ENCODE peak calls at places on chromosomes 6 and 20, in four cellular contexts. One of them, this sample, is unnamed.

GRCh38 chr6:166989427-166990034 is 9.7 kb upstream of the CEP43 start:
- DNase-seq in B cell: peak
- DNase-seq in GM12865: peak
- DNase-seq in uterus: no peak
- DNase-seq in this sample: peak

GRCh38 chr20:38855356-38855755 is 49.9 kb downstream of the PPP1R16B start:
- DNase-seq in uterus: no peak
- DNase-seq in B cell: no peak
- DNase-seq in GM12865: no peak
- DNase-seq in this sample: no peak

GRCh38 chr6:44388135-44388487 is 605 bp downstream of the CDC5L start:
- DNase-seq in GM12865: no peak
- DNase-seq in uterus: no peak
- DNase-seq in B cell: no peak
- DNase-seq in this sample: no peak

GRCh38 chr6:13273931-13274706 is 54.2 kb downstream of the TBC1D7 start:
- DNase-seq in uterus: no peak
- DNase-seq in B cell: peak
- DNase-seq in GM12865: peak
- DNase-seq in this sample: peak

GRCh38 chr6:152143359-152143758 is 335.9 kb downstream of the ESR1 start:
- DNase-seq in uterus: no peak
- DNase-seq in GM12865: no peak
- DNase-seq in B cell: no peak
- DNase-seq in this sample: no peak

GRCh38 chr6:32973934-32974333 is 5.5 kb downstream of the BRD2 start:
- DNase-seq in GM12865: peak
- DNase-seq in uterus: no peak
- DNase-seq in B cell: no peak
- DNase-seq in this sample: no peak

GRCh38 chr20:29427201-29428060 is 1830.0 kb upstream of the DEFB115 start:
- DNase-seq in uterus: no peak
- DNase-seq in GM12865: no peak
- DNase-seq in B cell: no peak
- DNase-seq in this sample: no peak

GRCh38 chr20:46027245-46027853 is 1.7 kb upstream of the SLC12A5 start:
- DNase-seq in B cell: no peak
- DNase-seq in GM12865: peak
- DNase-seq in uterus: no peak
- DNase-seq in this sample: no peak

GRCh38 chr20:23205656-23206055 is 119.5 kb upstream of the CD93 start:
- DNase-seq in GM12865: no peak
- DNase-seq in B cell: no peak
- DNase-seq in uterus: peak
- DNase-seq in this sample: no peak

GRCh38 chr6:170030284-170031095 is 260.4 kb downstream of the DLL1 start:
- DNase-seq in GM12865: no peak
- DNase-seq in B cell: no peak
- DNase-seq in uterus: peak
- DNase-seq in this sample: no peak

GRCh38 chr6:35011096-35012041 is 122.3 kb downstream of the ANKS1A start:
- DNase-seq in uterus: no peak
- DNase-seq in GM12865: peak
- DNase-seq in B cell: no peak
- DNase-seq in this sample: peak

GRCh38 chr6:148677594-148678476 is 69.0 kb upstream of the UST start:
- DNase-seq in B cell: peak
- DNase-seq in GM12865: peak
- DNase-seq in uterus: no peak
- DNase-seq in this sample: peak

GRCh38 chr6:140346461-140346860 is 972.0 kb upstream of the CITED2 start:
- DNase-seq in uterus: no peak
- DNase-seq in B cell: no peak
- DNase-seq in GM12865: peak
- DNase-seq in this sample: no peak

GRCh38 chr6:117810269-117810668 is 96.8 kb upstream of the SLC35F1 start:
- DNase-seq in GM12865: no peak
- DNase-seq in uterus: no peak
- DNase-seq in B cell: no peak
- DNase-seq in this sample: no peak

GRCh38 chr6:166104107-166104506 is 63.5 kb downstream of the TBXT start:
- DNase-seq in uterus: no peak
- DNase-seq in B cell: no peak
- DNase-seq in GM12865: no peak
- DNase-seq in this sample: no peak

GRCh38 chr20:8557711-8558110 is 425.6 kb downstream of the PLCB1 start:
- DNase-seq in GM12865: no peak
- DNase-seq in B cell: no peak
- DNase-seq in uterus: no peak
- DNase-seq in this sample: no peak

GRCh38 chr20:39080326-39080725 is 118.2 kb downstream of the DHX35 start:
- DNase-seq in GM12865: no peak
- DNase-seq in uterus: no peak
- DNase-seq in B cell: no peak
- DNase-seq in this sample: no peak

GRCh38 chr6:125149256-125150144 is 4.1 kb upstream of the TPD52L1 start:
- DNase-seq in B cell: no peak
- DNase-seq in uterus: no peak
- DNase-seq in GM12865: no peak
- DNase-seq in this sample: no peak

GRCh38 chr6:159067334-159067733 is 22.5 kb upstream of the TAGAP start:
- DNase-seq in B cell: no peak
- DNase-seq in GM12865: peak
- DNase-seq in uterus: no peak
- DNase-seq in this sample: no peak

GRCh38 chr6:1841131-1841530 is 231.4 kb downstream of the FOXC1 start:
- DNase-seq in B cell: no peak
- DNase-seq in uterus: no peak
- DNase-seq in GM12865: no peak
- DNase-seq in this sample: no peak

GRCh38 chr6:159149641-159150040 is 19.6 kb upstream of the FNDC1 start:
- DNase-seq in uterus: no peak
- DNase-seq in GM12865: no peak
- DNase-seq in B cell: no peak
- DNase-seq in this sample: no peak

GRCh38 chr6:9086331-9086730 is 651.0 kb upstream of the SLC35B3 start:
- DNase-seq in B cell: no peak
- DNase-seq in uterus: no peak
- DNase-seq in GM12865: no peak
- DNase-seq in this sample: no peak

GRCh38 chr6:108293527-108294296 is 1.1 kb upstream of the AFG1L start:
- DNase-seq in B cell: no peak
- DNase-seq in GM12865: no peak
- DNase-seq in uterus: peak
- DNase-seq in this sample: no peak

GRCh38 chr6:52995913-52996685 is 1.0 kb upstream of the GSTA4 start:
- DNase-seq in B cell: peak
- DNase-seq in uterus: peak
- DNase-seq in GM12865: peak
- DNase-seq in this sample: no peak

GRCh38 chr6:10033223-10033829 is 381.5 kb downstream of the TFAP2A start:
- DNase-seq in uterus: no peak
- DNase-seq in B cell: no peak
- DNase-seq in GM12865: no peak
- DNase-seq in this sample: no peak

GRCh38 chr6:44475779-44476434 is 88.4 kb downstream of the CDC5L start:
- DNase-seq in uterus: peak
- DNase-seq in B cell: peak
- DNase-seq in GM12865: peak
- DNase-seq in this sample: peak

DNA sequence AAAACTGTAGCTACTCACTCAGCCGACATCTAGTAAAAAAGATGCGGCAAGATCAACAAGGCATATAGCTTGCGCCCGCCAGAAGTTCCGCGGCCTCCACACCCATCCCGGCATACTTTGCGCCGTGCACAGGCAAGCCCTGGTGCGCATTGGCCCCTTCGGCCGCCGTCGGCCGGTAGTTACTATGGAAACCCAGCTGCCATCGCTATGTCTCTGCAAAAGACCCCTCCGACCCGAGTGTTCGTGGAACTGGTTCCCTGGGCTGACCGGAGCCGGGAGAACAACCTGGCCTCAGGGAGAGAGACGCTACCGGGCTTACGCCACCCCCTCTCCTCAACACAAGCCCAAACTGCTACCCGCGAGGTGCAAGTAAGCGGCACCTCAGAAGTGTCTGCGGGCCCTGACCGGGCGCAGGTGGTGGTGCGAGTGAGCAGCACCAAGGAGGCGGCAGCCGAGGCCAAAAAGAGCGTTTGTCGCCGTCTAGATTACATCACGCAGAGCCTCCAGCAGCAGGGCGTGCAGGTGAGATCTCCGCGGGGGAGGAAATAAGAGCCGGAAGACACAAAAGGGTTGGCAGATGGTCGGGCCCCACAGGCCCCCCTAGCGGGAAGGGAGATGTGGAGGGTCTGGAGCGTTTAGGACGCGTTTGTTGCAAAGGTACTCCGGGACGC is at the start of gene IRAK1BP1:
- DNase-seq in uterus: peak
- DNase-seq in B cell: peak
- DNase-seq in GM12865: peak
- DNase-seq in this sample: peak
- TF ChIP-seq CTCF in uterus: no peak
- TF ChIP-seq CTCF in B cell: peak
- TF ChIP-seq CTCF in GM12865: peak
- TF ChIP-seq CTCF in this sample: no peak

DNA sequence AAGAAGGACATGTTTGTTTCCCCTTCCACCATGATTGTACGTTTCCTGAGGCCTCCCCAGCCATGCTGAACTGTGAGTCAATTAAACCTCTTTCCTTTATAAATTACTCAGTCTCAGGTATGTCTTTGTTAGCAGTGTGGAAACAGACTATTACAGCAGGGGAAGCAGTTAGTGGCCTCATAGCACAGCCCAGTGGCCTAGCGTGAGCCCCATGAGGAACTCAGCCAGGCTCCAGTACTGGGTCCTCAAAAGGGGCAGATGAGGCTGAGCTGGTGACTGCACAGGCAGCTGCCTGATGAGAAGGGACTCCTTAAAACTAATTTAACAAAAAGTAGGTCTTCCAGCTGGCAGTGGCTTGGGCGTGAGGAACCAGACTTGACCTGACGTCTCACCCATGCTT is 399.9 kb downstream of the CDH26 start:
- DNase-seq in GM12865: no peak
- DNase-seq in uterus: no peak
- DNase-seq in B cell: no peak
- DNase-seq in this sample: no peak
- TF ChIP-seq CTCF in GM12865: no peak
- TF ChIP-seq CTCF in uterus: no peak
- TF ChIP-seq CTCF in B cell: no peak
- TF ChIP-seq CTCF in this sample: no peak

DNA sequence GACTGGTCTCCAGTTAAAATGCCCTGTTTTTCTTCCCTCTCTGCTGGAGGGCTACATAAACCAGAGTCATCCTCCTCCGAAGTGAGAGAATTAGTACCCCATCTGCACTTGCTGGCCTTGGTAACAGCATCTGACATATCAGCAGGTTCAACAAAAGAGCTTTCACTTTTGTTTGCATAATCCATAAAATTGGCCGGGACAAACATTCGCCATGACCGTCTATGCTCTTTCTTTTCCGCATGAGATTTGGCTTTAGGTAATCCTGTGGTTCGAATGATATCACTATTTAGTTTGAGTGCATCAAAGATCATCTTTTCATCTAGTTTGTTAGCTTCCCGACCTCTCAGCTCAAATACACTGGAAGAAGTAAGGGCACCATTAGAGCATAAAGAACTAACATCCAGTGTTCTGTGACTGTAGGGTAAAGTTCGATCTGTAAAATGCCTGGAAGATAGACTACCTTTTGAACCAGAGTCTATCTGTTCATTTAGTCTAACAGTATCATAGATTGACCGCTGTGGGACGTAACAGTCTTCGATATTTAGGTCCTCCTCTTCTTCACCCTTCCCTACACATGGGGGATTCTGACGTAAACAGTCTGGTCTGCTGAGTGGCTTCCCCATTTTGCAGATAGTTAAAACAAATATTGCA is 101.6 kb downstream of the DST start:
- DNase-seq in uterus: no peak
- DNase-seq in B cell: no peak
- DNase-seq in GM12865: peak
- DNase-seq in this sample: no peak
- TF ChIP-seq CTCF in uterus: no peak
- TF ChIP-seq CTCF in B cell: no peak
- TF ChIP-seq CTCF in GM12865: no peak
- TF ChIP-seq CTCF in this sample: no peak

GRCh38 chr6:150006961-150007464 is 18.3 kb downstream of the RAET1L start:
- DNase-seq in GM12865: peak
- DNase-seq in B cell: no peak
- DNase-seq in uterus: no peak
- DNase-seq in this sample: peak
- TF ChIP-seq CTCF in GM12865: peak
- TF ChIP-seq CTCF in B cell: peak
- TF ChIP-seq CTCF in uterus: no peak
- TF ChIP-seq CTCF in this sample: peak

This sample was measured in GM10248.